ENCODE peak calls at places on chromosomes 11 and 22, in four cellular contexts. One of them, this sample, is unnamed.

GRCh38 chr11:116353517-116353916 is 419.3 kb downstream of the BUD13 start:
- DNase-seq in pancreas: peak; percentile 27
- DNase-seq in DND-41: no peak
- DNase-seq in endodermal cell: no peak
- DNase-seq in this sample: no peak

GRCh38 chr11:41784513-41785335 is 325.3 kb upstream of the LRRC4C start:
- DNase-seq in DND-41: no peak
- DNase-seq in endodermal cell: no peak
- DNase-seq in pancreas: no peak
- DNase-seq in this sample: no peak

GRCh38 chr22:32852346-32853251 is 51.1 kb downstream of the TIMP3 start:
- DNase-seq in DND-41: no peak
- DNase-seq in pancreas: no peak
- DNase-seq in endodermal cell: no peak
- DNase-seq in this sample: no peak

GRCh38 chr11:78390809-78391208 is 26.8 kb downstream of the GAB2 start:
- DNase-seq in endodermal cell: no peak
- DNase-seq in pancreas: no peak
- DNase-seq in DND-41: no peak
- DNase-seq in this sample: no peak

GRCh38 chr11:32494629-32495028 is 59.3 kb upstream of the WT1 start:
- DNase-seq in DND-41: no peak
- DNase-seq in pancreas: no peak
- DNase-seq in endodermal cell: no peak
- DNase-seq in this sample: no peak

GRCh38 chr11:92489831-92490399 is 265.3 kb downstream of the FAT3 start:
- DNase-seq in endodermal cell: no peak
- DNase-seq in DND-41: no peak
- DNase-seq in pancreas: no peak
- DNase-seq in this sample: no peak

GRCh38 chr11:86041975-86042378 is 26.9 kb downstream of the PICALM start:
- DNase-seq in DND-41: peak; percentile 49
- DNase-seq in endodermal cell: peak; percentile 85
- DNase-seq in pancreas: peak; percentile 61
- DNase-seq in this sample: peak; percentile 67

GRCh38 chr22:30591191-30591587 is 521 bp downstream of the PES1 start:
- DNase-seq in pancreas: no peak
- DNase-seq in endodermal cell: no peak
- DNase-seq in DND-41: no peak
- DNase-seq in this sample: no peak

GRCh38 chr22:49963647-49964026 is 3.1 kb downstream of the PIM3 start:
- DNase-seq in DND-41: no peak
- DNase-seq in pancreas: peak; percentile 41
- DNase-seq in endodermal cell: no peak
- DNase-seq in this sample: no peak

GRCh38 chr22:50599816-50600454 is 658 bp upstream of the MAPK8IP2 start:
- DNase-seq in pancreas: peak; percentile 52
- DNase-seq in DND-41: peak; percentile 45
- DNase-seq in endodermal cell: peak; percentile 91
- DNase-seq in this sample: peak; percentile 36

GRCh38 chr11:124536520-124536919 is 6.9 kb downstream of the OR8B12 start:
- DNase-seq in endodermal cell: peak; percentile 94
- DNase-seq in pancreas: no peak
- DNase-seq in DND-41: no peak
- DNase-seq in this sample: no peak

GRCh38 chr11:120978701-120979100 is 45.2 kb upstream of the TBCEL start:
- DNase-seq in endodermal cell: no peak
- DNase-seq in pancreas: no peak
- DNase-seq in DND-41: no peak
- DNase-seq in this sample: no peak

GRCh38 chr11:129312741-129313587 is 62.7 kb upstream of the BARX2 start:
- DNase-seq in DND-41: no peak
- DNase-seq in endodermal cell: peak; percentile 56
- DNase-seq in pancreas: no peak
- DNase-seq in this sample: no peak

GRCh38 chr11:95443386-95443785 is 212.4 kb upstream of the SESN3 start:
- DNase-seq in pancreas: no peak
- DNase-seq in DND-41: no peak
- DNase-seq in endodermal cell: no peak
- DNase-seq in this sample: no peak

GRCh38 chr22:44191036-44191454 is 10.3 kb downstream of the PARVG start:
- DNase-seq in pancreas: no peak
- DNase-seq in endodermal cell: no peak
- DNase-seq in DND-41: no peak
- DNase-seq in this sample: peak; percentile 38

GRCh38 chr11:112817376-112817775 is 143.8 kb upstream of the NCAM1 start:
- DNase-seq in pancreas: no peak
- DNase-seq in endodermal cell: peak; percentile 81
- DNase-seq in DND-41: no peak
- DNase-seq in this sample: no peak

GRCh38 chr11:8262552-8263108 is 1.0 kb downstream of the LMO1 start:
- DNase-seq in pancreas: peak; percentile 26
- DNase-seq in DND-41: no peak
- DNase-seq in endodermal cell: peak; percentile 91
- DNase-seq in this sample: peak; percentile 20

GRCh38 chr11:8206251-8207079 is 37.6 kb upstream of the RIC3 start:
- DNase-seq in endodermal cell: peak; percentile 79
- DNase-seq in DND-41: no peak
- DNase-seq in pancreas: peak; percentile 49
- DNase-seq in this sample: no peak

GRCh38 chr22:43272301-43272700 is 70.9 kb downstream of the SCUBE1 start:
- DNase-seq in endodermal cell: no peak
- DNase-seq in pancreas: no peak
- DNase-seq in DND-41: no peak
- DNase-seq in this sample: no peak

GRCh38 chr11:121426476-121427454 is 25.3 kb upstream of the SORL1 start:
- DNase-seq in DND-41: no peak
- DNase-seq in pancreas: peak; percentile 7
- DNase-seq in endodermal cell: peak; percentile 86
- DNase-seq in this sample: no peak

GRCh38 chr11:86149813-86150212 is 80.9 kb upstream of the PICALM start:
- DNase-seq in DND-41: no peak
- DNase-seq in endodermal cell: no peak
- DNase-seq in pancreas: no peak
- DNase-seq in this sample: no peak

GRCh38 chr11:65501530-65502273 is 2.9 kb downstream of the MALAT1 start:
- DNase-seq in pancreas: no peak
- DNase-seq in DND-41: no peak
- DNase-seq in endodermal cell: no peak
- DNase-seq in this sample: peak; percentile 78

GRCh38 chr11:15114501-15115475 is at the start of gene INSC:
- DNase-seq in DND-41: no peak
- DNase-seq in pancreas: peak; percentile 6
- DNase-seq in endodermal cell: peak; percentile 75
- DNase-seq in this sample: no peak
- H3K4me3 ChIP-seq in DND-41: no peak within 1 kb of the TSS
- H3K4me3 ChIP-seq in pancreas: no peak within 1 kb of the TSS
- H3K4me3 ChIP-seq in endodermal cell: peak within 1 kb of the TSS; percentile 67
- H3K4me3 ChIP-seq in this sample: no peak within 1 kb of the TSS

DNA sequence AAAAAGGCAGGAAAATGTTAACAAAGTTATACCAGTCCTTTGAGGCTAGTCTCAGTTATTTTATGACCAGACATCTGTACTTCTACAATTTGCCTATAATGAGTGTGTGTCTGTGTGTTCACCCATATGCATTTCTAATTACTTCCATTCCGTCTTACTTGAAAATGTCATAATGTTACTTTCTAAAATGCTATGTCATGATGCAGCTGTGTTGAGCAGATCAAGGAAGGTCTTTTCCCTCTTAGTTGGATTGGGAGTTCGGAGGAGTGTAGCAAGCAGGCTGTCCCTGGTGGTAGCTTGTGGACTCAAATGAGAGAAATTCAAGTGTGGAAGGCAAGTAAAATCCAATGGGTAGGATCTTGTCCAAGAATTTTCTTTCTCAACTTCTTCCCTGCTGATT is 3.0 kb downstream of the SNX19 start:
- DNase-seq in endodermal cell: no peak
- DNase-seq in DND-41: no peak
- DNase-seq in pancreas: no peak
- DNase-seq in this sample: no peak
- H3K4me1 ChIP-seq in endodermal cell: no peaks in the 10 kb centered on the region
- H3K4me1 ChIP-seq in DND-41: peaks cover 31% of the 10 kb centered on the region
- H3K4me1 ChIP-seq in pancreas: peaks cover 24% of the 10 kb centered on the region
- H3K4me1 ChIP-seq in this sample: peaks cover 5% of the 10 kb centered on the region

GRCh38 chr11:126573325-126574076 is 218.0 kb downstream of the ST3GAL4 start:
- DNase-seq in endodermal cell: peak; percentile 87
- DNase-seq in DND-41: no peak
- DNase-seq in pancreas: no peak
- DNase-seq in this sample: no peak

GRCh38 chr11:126575849-126576248 is 220.4 kb downstream of the ST3GAL4 start:
- DNase-seq in pancreas: no peak
- DNase-seq in DND-41: no peak
- DNase-seq in endodermal cell: no peak
- DNase-seq in this sample: no peak

GRCh38 chr11:126564588-126564987 is 209.1 kb downstream of the ST3GAL4 start:
- DNase-seq in endodermal cell: peak; percentile 88
- DNase-seq in pancreas: no peak
- DNase-seq in DND-41: no peak
- DNase-seq in this sample: no peak

GRCh38 chr11:126567419-126567818 is 211.9 kb downstream of the ST3GAL4 start:
- DNase-seq in DND-41: no peak
- DNase-seq in pancreas: no peak
- DNase-seq in endodermal cell: peak; percentile 61
- DNase-seq in this sample: no peak

GRCh38 chr11:126570489-126570888 is 215.0 kb downstream of the ST3GAL4 start:
- DNase-seq in DND-41: no peak
- DNase-seq in endodermal cell: no peak
- DNase-seq in pancreas: no peak
- DNase-seq in this sample: no peak
- H3K36me3 ChIP-seq in DND-41: no peaks in the 10 kb centered on the region
- H3K36me3 ChIP-seq in endodermal cell: no peaks in the 10 kb centered on the region
- H3K36me3 ChIP-seq in pancreas: no peaks in the 10 kb centered on the region
- H3K36me3 ChIP-seq in this sample: no peaks in the 10 kb centered on the region

GRCh38 chr22:46933526-46933925 is 171.1 kb downstream of the TBC1D22A start:
- DNase-seq in pancreas: no peak
- DNase-seq in DND-41: no peak
- DNase-seq in endodermal cell: no peak
- DNase-seq in this sample: no peak

GRCh38 chr22:46934746-46935491 is 172.5 kb downstream of the TBC1D22A start:
- DNase-seq in DND-41: no peak
- DNase-seq in endodermal cell: peak; percentile 50
- DNase-seq in pancreas: peak; percentile 42
- DNase-seq in this sample: peak; percentile 78

GRCh38 chr22:46935506-46936377 is 173.3 kb downstream of the TBC1D22A start:
- DNase-seq in endodermal cell: peak; percentile 49
- DNase-seq in pancreas: peak; percentile 10
- DNase-seq in DND-41: no peak
- DNase-seq in this sample: no peak

GRCh38 chr22:46933040-46933439 is 170.6 kb downstream of the TBC1D22A start:
- DNase-seq in endodermal cell: no peak
- DNase-seq in DND-41: no peak
- DNase-seq in pancreas: peak; percentile 53
- DNase-seq in this sample: no peak

GRCh38 chr22:46934172-46934745 is 171.8 kb downstream of the TBC1D22A start:
- DNase-seq in pancreas: no peak
- DNase-seq in DND-41: no peak
- DNase-seq in endodermal cell: no peak
- DNase-seq in this sample: no peak
- H3K4me3 ChIP-seq in pancreas: no peak overlapping the region
- H3K4me3 ChIP-seq in DND-41: no peak overlapping the region
- H3K4me3 ChIP-seq in endodermal cell: no peak overlapping the region
- H3K4me3 ChIP-seq in this sample: no peak overlapping the region

GRCh38 chr11:61752117-61752924 is at the start of gene MYRF:
- DNase-seq in DND-41: no peak
- DNase-seq in endodermal cell: peak; percentile 89
- DNase-seq in pancreas: peak; percentile 66
- DNase-seq in this sample: no peak

GRCh38 chr11:61754534-61755482 is 2.4 kb downstream of the MYRF start:
- DNase-seq in endodermal cell: peak; percentile 76
- DNase-seq in DND-41: no peak
- DNase-seq in pancreas: no peak
- DNase-seq in this sample: no peak

GRCh38 chr11:61751384-61751783 is 1.1 kb upstream of the MYRF start:
- DNase-seq in DND-41: no peak
- DNase-seq in endodermal cell: no peak
- DNase-seq in pancreas: no peak
- DNase-seq in this sample: no peak

GRCh38 chr11:61753672-61754071 is 1.2 kb downstream of the MYRF start:
- DNase-seq in endodermal cell: no peak
- DNase-seq in pancreas: no peak
- DNase-seq in DND-41: no peak
- DNase-seq in this sample: no peak

DNA sequence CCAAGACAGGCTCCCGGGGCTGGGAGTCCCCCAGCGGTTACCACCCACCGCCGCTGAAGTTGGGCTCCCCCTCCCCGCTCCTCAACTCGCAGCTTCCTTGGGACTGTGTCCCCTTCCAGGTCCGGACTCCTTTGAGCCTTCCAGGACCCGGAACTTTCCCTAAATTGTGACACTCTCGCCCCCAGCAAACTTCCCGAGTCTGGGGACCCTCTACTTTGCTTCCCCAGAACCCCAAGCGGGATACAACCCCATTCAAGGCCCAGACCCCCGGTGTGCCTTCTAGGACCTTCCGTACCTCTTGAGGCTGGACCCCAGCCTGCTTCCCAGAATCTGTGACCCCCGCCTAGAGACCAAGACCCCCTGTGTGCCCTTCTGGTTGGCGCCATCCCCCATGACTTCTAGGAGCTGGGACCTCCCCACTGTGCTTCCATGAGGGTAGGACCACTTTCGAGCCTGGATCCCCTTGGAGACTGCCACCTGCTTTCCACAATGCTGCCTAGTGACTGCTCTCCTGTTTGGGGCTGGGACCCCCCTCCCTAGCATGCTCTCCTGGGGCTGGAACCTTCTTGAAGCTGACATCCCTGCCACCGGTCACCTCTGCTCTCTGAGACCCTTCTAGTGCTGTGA is 602 bp downstream of the MYRF start:
- DNase-seq in endodermal cell: no peak
- DNase-seq in pancreas: no peak
- DNase-seq in DND-41: no peak
- DNase-seq in this sample: no peak
- H3K4me1 ChIP-seq in endodermal cell: peaks cover 46% of the 10 kb centered on the region
- H3K4me1 ChIP-seq in pancreas: peaks cover 43% of the 10 kb centered on the region
- H3K4me1 ChIP-seq in DND-41: peaks cover 3% of the 10 kb centered on the region
- H3K4me1 ChIP-seq in this sample: peaks cover 37% of the 10 kb centered on the region

GRCh38 chr11:612201-612960 is 3.4 kb downstream of the IRF7 start:
- DNase-seq in endodermal cell: peak; percentile 86
- DNase-seq in pancreas: no peak
- DNase-seq in DND-41: peak; percentile 35
- DNase-seq in this sample: no peak
- H3K36me3 ChIP-seq in endodermal cell: peaks cover 43% of the 10 kb centered on the region
- H3K36me3 ChIP-seq in pancreas: peaks cover 42% of the 10 kb centered on the region
- H3K36me3 ChIP-seq in DND-41: peaks cover 69% of the 10 kb centered on the region
- H3K36me3 ChIP-seq in this sample: peaks cover 57% of the 10 kb centered on the region

GRCh38 chr11:44799036-44799435 is 72.3 kb downstream of the TSPAN18 start:
- DNase-seq in pancreas: no peak
- DNase-seq in DND-41: no peak
- DNase-seq in endodermal cell: no peak
- DNase-seq in this sample: no peak

GRCh38 chr11:44795803-44796535 is 69.2 kb downstream of the TSPAN18 start:
- DNase-seq in endodermal cell: no peak
- DNase-seq in DND-41: no peak
- DNase-seq in pancreas: no peak
- DNase-seq in this sample: no peak

GRCh38 chr11:44793350-44794090 is 66.8 kb downstream of the TSPAN18 start:
- DNase-seq in endodermal cell: no peak
- DNase-seq in DND-41: no peak
- DNase-seq in pancreas: no peak
- DNase-seq in this sample: no peak

GRCh38 chr11:44797051-44797450 is 70.3 kb downstream of the TSPAN18 start:
- DNase-seq in DND-41: no peak
- DNase-seq in endodermal cell: no peak
- DNase-seq in pancreas: no peak
- DNase-seq in this sample: no peak

GRCh38 chr11:44797886-44798683 is 71.3 kb downstream of the TSPAN18 start:
- DNase-seq in pancreas: no peak
- DNase-seq in DND-41: no peak
- DNase-seq in endodermal cell: peak; percentile 82
- DNase-seq in this sample: no peak
- H3K4me3 ChIP-seq in pancreas: no peak overlapping the region
- H3K4me3 ChIP-seq in DND-41: no peak overlapping the region
- H3K4me3 ChIP-seq in endodermal cell: no peak overlapping the region
- H3K4me3 ChIP-seq in this sample: no peak overlapping the region

This sample was measured in SJSA1.